ENCODE peak calls at places on chromosome 13, in four cellular contexts. U is osteoblast, Q is left cardiac atrium, R is T follicular helper cell. V is an unnamed sample.

GRCh38 chr13:46278474-46278873 is 66.7 kb downstream of the LRRC63 start:
- DNase-seq in R (no peak), U (no peak), Q (no peak), V (no peak)

GRCh38 chr13:50611117-50611781 is 232.2 kb downstream of the DLEU7 start:
- DNase-seq in R (no peak), Q (no peak), U (no peak), V (no peak)

GRCh38 chr13:41463823-41464602 is 6.7 kb downstream of the RGCC start:
- DNase-seq in U (peak), Q (no peak), R (peak), V (no peak)

GRCh38 chr13:76725211-76725610 is 161.0 kb downstream of the KCTD12 start:
- DNase-seq in U (peak), Q (no peak), R (no peak), V (no peak)

GRCh38 chr13:103104340-103104739 is 38.1 kb upstream of the SLC10A2 start:
- DNase-seq in R (no peak), Q (no peak), U (no peak), V (no peak)

GRCh38 chr13:40476175-40476958 is 190.1 kb downstream of the FOXO1 start:
- DNase-seq in Q (no peak), U (peak), R (no peak), V (no peak)

GRCh38 chr13:38369058-38369457 is 19.4 kb downstream of the UFM1 start:
- DNase-seq in U (no peak), Q (no peak), R (no peak), V (no peak)

GRCh38 chr13:97231832-97232201 is 9.7 kb downstream of the MBNL2 start:
- DNase-seq in Q (no peak), R (no peak), U (peak), V (no peak)

GRCh38 chr13:85163063-85163462 is 636.2 kb downstream of the SLITRK6 start:
- DNase-seq in Q (no peak), R (no peak), U (no peak), V (no peak)

GRCh38 chr13:101217086-101217485 is 199.2 kb downstream of the NALCN start:
- DNase-seq in R (no peak), U (no peak), Q (no peak), V (no peak)

GRCh38 chr13:73913043-73913740 is 221.0 kb downstream of the KLF12 start:
- DNase-seq in Q (no peak), R (no peak), U (no peak), V (no peak)

GRCh38 chr13:34926513-34926912 is 15.6 kb upstream of the NBEA start:
- DNase-seq in Q (no peak), R (no peak), U (no peak), V (no peak)

GRCh38 chr13:41643502-41643901 is 186.2 kb downstream of the RGCC start:
- DNase-seq in R (no peak), U (no peak), Q (no peak), V (no peak)

GRCh38 chr13:32228330-32229041 is 86.7 kb downstream of the ZAR1L start:
- DNase-seq in U (peak), R (no peak), Q (no peak), V (no peak)

GRCh38 chr13:33139186-33139585 is 123.0 kb downstream of the KL start:
- DNase-seq in Q (peak), R (no peak), U (no peak), V (peak)

V was measured in adrenal gland.